ENCODE peak calls at places on chromosomes 3 and 15, in four cellular contexts. One of them, this sample, is unnamed.

GRCh38 chr3:184815046-184815930 is 3.3 kb downstream of the VPS8 start:
- DNase-seq in HCT116: no peak
- DNase-seq in adrenal gland: no peak
- DNase-seq in transverse colon: no peak
- DNase-seq in this sample: no peak

GRCh38 chr3:108462899-108463298 is 47.5 kb downstream of the MYH15 start:
- DNase-seq in HCT116: no peak
- DNase-seq in adrenal gland: no peak
- DNase-seq in transverse colon: no peak
- DNase-seq in this sample: no peak

GRCh38 chr3:50584391-50584790 is 15.1 kb downstream of the HEMK1 start:
- DNase-seq in HCT116: no peak
- DNase-seq in adrenal gland: no peak
- DNase-seq in transverse colon: no peak
- DNase-seq in this sample: no peak

GRCh38 chr3:188253123-188253793 is 99.3 kb downstream of the LPP start:
- DNase-seq in HCT116: no peak
- DNase-seq in adrenal gland: no peak
- DNase-seq in transverse colon: no peak
- DNase-seq in this sample: no peak

GRCh38 chr15:43209059-43209824 is 11.6 kb downstream of the EPB42 start:
- DNase-seq in HCT116: no peak
- DNase-seq in adrenal gland: no peak
- DNase-seq in transverse colon: no peak
- DNase-seq in this sample: no peak

GRCh38 chr3:176661432-176661964 is 535.8 kb downstream of the TBL1XR1 start:
- DNase-seq in HCT116: no peak
- DNase-seq in adrenal gland: no peak
- DNase-seq in transverse colon: no peak
- DNase-seq in this sample: no peak

GRCh38 chr15:100997442-100997841 is 78.3 kb downstream of the LRRK1 start:
- DNase-seq in HCT116: no peak
- DNase-seq in adrenal gland: no peak
- DNase-seq in transverse colon: no peak
- DNase-seq in this sample: no peak

GRCh38 chr3:175411405-175411804 is 552.3 kb downstream of the NAALADL2 start:
- DNase-seq in HCT116: no peak
- DNase-seq in adrenal gland: no peak
- DNase-seq in transverse colon: no peak
- DNase-seq in this sample: no peak

GRCh38 chr3:5304789-5305680 is 117.5 kb downstream of the EDEM1 start:
- DNase-seq in HCT116: peak; percentile 31
- DNase-seq in adrenal gland: peak; percentile 22
- DNase-seq in transverse colon: peak; percentile 55
- DNase-seq in this sample: peak; percentile 6

GRCh38 chr15:41939986-41940385 is 32.4 kb downstream of the EHD4 start:
- DNase-seq in HCT116: no peak
- DNase-seq in adrenal gland: no peak
- DNase-seq in transverse colon: no peak
- DNase-seq in this sample: no peak

GRCh38 chr3:18657858-18658820 is 233.0 kb upstream of the SATB1 start:
- DNase-seq in HCT116: no peak
- DNase-seq in adrenal gland: no peak
- DNase-seq in transverse colon: no peak
- DNase-seq in this sample: no peak

GRCh38 chr3:36494461-36495109 is 114.3 kb downstream of the STAC start:
- DNase-seq in HCT116: no peak
- DNase-seq in adrenal gland: peak; percentile 13
- DNase-seq in transverse colon: peak; percentile 7
- DNase-seq in this sample: no peak

GRCh38 chr3:85603378-85603777 is 644.6 kb downstream of the CADM2 start:
- DNase-seq in HCT116: no peak
- DNase-seq in adrenal gland: no peak
- DNase-seq in transverse colon: no peak
- DNase-seq in this sample: no peak

GRCh38 chr3:12902181-12902999 is 61.0 kb upstream of the RPL32 start:
- DNase-seq in HCT116: no peak
- DNase-seq in adrenal gland: no peak
- DNase-seq in transverse colon: no peak
- DNase-seq in this sample: no peak

GRCh38 chr15:98815207-98815606 is 166.9 kb downstream of the IGF1R start:
- DNase-seq in HCT116: no peak
- DNase-seq in adrenal gland: no peak
- DNase-seq in transverse colon: no peak
- DNase-seq in this sample: no peak

GRCh38 chr15:90291679-90292356 is 26.3 kb downstream of the NGRN start:
- DNase-seq in HCT116: peak; percentile 71
- DNase-seq in adrenal gland: peak; percentile 28
- DNase-seq in transverse colon: peak; percentile 57
- DNase-seq in this sample: no peak

GRCh38 chr3:121660356-121661171 is at the start of gene HCLS1:
- DNase-seq in HCT116: no peak
- DNase-seq in adrenal gland: peak; percentile 25
- DNase-seq in transverse colon: peak; percentile 72
- DNase-seq in this sample: peak; percentile 19

GRCh38 chr3:72095521-72095920 is 310.6 kb upstream of the PROK2 start:
- DNase-seq in HCT116: no peak
- DNase-seq in adrenal gland: no peak
- DNase-seq in transverse colon: no peak
- DNase-seq in this sample: no peak

GRCh38 chr15:61041886-61042285 is 187.2 kb downstream of the RORA start:
- DNase-seq in HCT116: no peak
- DNase-seq in adrenal gland: no peak
- DNase-seq in transverse colon: no peak
- DNase-seq in this sample: no peak

GRCh38 chr15:100597862-100598261 is 4.1 kb downstream of the LINS1 start:
- DNase-seq in HCT116: no peak
- DNase-seq in adrenal gland: no peak
- DNase-seq in transverse colon: no peak
- DNase-seq in this sample: no peak

GRCh38 chr15:99181544-99181943 is 67.8 kb downstream of the TTC23 start:
- DNase-seq in HCT116: no peak
- DNase-seq in adrenal gland: peak; percentile 34
- DNase-seq in transverse colon: no peak
- DNase-seq in this sample: peak; percentile 17

GRCh38 chr3:195080571-195081141 is 190.3 kb downstream of the XXYLT1 start:
- DNase-seq in HCT116: no peak
- DNase-seq in adrenal gland: no peak
- DNase-seq in transverse colon: no peak
- DNase-seq in this sample: no peak

GRCh38 chr3:156535162-156535627 is 19.7 kb downstream of the SSR3 start:
- DNase-seq in HCT116: peak; percentile 56
- DNase-seq in adrenal gland: peak; percentile 94
- DNase-seq in transverse colon: peak; percentile 51
- DNase-seq in this sample: peak; percentile 35

GRCh38 chr15:73872370-73872769 is 994 bp upstream of the TBC1D21 start:
- DNase-seq in HCT116: no peak
- DNase-seq in adrenal gland: no peak
- DNase-seq in transverse colon: no peak
- DNase-seq in this sample: no peak

GRCh38 chr3:43286886-43287301 is 554 bp downstream of the SNRK start:
- DNase-seq in HCT116: no peak
- DNase-seq in adrenal gland: peak; percentile 13
- DNase-seq in transverse colon: peak; percentile 34
- DNase-seq in this sample: no peak

DNA sequence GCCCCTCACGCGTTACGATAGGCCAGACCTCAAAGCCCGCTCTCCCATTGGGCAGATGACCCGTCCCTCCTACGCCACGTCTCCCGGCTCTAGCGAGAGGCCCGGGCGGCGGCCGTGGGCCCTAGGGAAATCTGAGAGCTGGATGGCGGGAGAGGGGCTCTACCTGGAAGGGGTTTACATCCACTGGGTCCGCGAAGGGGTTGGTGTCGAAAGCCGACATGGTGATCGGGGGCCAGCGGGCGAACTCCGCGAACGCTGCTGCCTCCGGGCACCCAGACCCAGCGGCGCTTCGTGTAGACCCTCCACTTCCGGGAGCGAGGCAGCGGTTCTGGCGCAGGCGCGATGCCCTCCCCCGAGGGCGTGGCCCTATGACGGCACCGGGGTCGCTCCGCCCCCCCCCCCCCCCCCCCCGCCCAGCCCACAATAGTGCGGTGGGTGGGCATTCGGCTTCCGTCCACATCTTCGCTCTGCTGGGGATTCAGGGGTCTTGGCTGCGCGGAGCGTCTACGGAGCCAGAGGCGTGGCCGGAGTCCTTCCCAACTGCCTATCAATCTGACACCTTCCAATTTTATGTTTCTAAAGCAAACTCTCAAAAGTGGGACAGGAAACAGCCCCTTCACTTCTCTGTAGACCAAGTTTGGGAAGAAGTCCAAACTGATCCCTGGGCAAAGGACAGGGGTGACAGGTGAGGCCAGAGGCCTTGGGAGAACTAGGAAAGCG is at the start of gene SCAMP2:
- DNase-seq in HCT116: peak; percentile 91
- DNase-seq in adrenal gland: peak; percentile 96
- DNase-seq in transverse colon: peak; percentile 95
- DNase-seq in this sample: peak; percentile 85
- H3K27ac ChIP-seq in HCT116: peak within 1 kb of the TSS; percentile 71
- H3K27ac ChIP-seq in adrenal gland: peak within 1 kb of the TSS; percentile 88
- H3K27ac ChIP-seq in transverse colon: peak within 1 kb of the TSS; percentile 91
- H3K27ac ChIP-seq in this sample: peak within 1 kb of the TSS; percentile 91

GRCh38 chr3:196617256-196617655 is 22.2 kb upstream of the NRROS start:
- DNase-seq in HCT116: no peak
- DNase-seq in adrenal gland: no peak
- DNase-seq in transverse colon: no peak
- DNase-seq in this sample: no peak

GRCh38 chr3:196609343-196609775 is 30.1 kb upstream of the NRROS start:
- DNase-seq in HCT116: peak; percentile 78
- DNase-seq in adrenal gland: peak; percentile 88
- DNase-seq in transverse colon: peak; percentile 95
- DNase-seq in this sample: peak; percentile 92

GRCh38 chr3:196608693-196609092 is 30.8 kb upstream of the NRROS start:
- DNase-seq in HCT116: no peak
- DNase-seq in adrenal gland: no peak
- DNase-seq in transverse colon: no peak
- DNase-seq in this sample: no peak

GRCh38 chr3:196609815-196610515 is 29.5 kb upstream of the NRROS start:
- DNase-seq in HCT116: no peak
- DNase-seq in adrenal gland: no peak
- DNase-seq in transverse colon: no peak
- DNase-seq in this sample: no peak

GRCh38 chr3:196611761-196612483 is 27.6 kb upstream of the NRROS start:
- DNase-seq in HCT116: no peak
- DNase-seq in adrenal gland: no peak
- DNase-seq in transverse colon: no peak
- DNase-seq in this sample: no peak
- TF ChIP-seq POLR2A in HCT116: no peak
- TF ChIP-seq POLR2A in adrenal gland: no peak
- TF ChIP-seq POLR2A in transverse colon: no peak
- TF ChIP-seq POLR2A in this sample: no peak

GRCh38 chr15:39828374-39828931 is 45.8 kb upstream of the FSIP1 start:
- DNase-seq in HCT116: no peak
- DNase-seq in adrenal gland: peak; percentile 14
- DNase-seq in transverse colon: peak; percentile 40
- DNase-seq in this sample: no peak
- H3K27ac ChIP-seq in HCT116: no peak overlapping the region
- H3K27ac ChIP-seq in adrenal gland: no peak overlapping the region
- H3K27ac ChIP-seq in transverse colon: peak overlapping the region; percentile 34
- H3K27ac ChIP-seq in this sample: no peak overlapping the region

DNA sequence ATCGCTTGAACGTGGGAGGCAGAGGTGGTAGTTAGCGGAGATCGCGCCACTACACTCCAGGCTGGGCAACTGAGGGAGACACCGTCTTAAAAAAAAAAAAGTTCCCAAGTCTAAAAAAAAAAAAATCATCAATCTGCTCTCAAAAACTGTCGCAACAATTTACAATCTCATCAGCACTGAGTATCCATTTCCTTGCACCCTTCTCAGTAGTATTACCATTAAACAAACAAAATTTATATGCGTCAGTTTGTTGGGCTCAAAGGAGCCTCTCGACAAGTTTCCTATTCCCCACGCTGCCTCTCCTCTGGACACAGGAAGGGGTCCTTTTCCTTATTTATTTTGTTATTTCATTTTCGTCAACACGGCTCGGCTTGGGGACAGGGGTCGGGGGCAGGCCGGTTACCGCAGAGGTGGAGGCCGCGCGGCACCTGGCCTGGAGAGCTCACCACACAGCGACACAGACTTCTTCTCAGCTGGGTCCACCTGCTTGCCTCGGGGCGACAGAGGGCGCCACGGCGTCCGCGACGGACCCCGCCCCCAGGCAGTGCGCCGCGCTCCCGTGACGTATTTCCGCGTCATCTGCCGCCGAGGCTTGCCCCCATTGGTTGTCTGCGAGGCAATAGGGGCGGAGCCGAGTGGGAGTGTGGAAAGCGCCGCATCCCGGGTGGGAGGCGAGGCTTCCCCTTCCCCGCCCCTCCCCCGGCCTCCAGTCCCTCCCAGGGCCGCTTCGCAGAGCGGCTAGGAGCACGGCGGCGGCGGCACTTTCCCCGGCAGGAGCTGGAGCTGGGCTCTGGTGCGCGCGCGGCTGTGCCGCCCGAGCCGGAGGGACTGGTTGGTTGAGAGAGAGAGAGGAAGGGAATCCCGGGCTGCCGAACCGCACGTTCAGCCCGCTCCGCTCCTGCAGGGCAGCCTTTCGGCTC is at the start of gene MAP2K1:
- DNase-seq in HCT116: peak; percentile 90
- DNase-seq in adrenal gland: peak; percentile 99
- DNase-seq in transverse colon: peak; percentile 99
- DNase-seq in this sample: peak; percentile 94
- TF ChIP-seq POLR2A in HCT116: peak; percentile 52
- TF ChIP-seq POLR2A in adrenal gland: peak; percentile 29
- TF ChIP-seq POLR2A in transverse colon: peak; percentile 81
- TF ChIP-seq POLR2A in this sample: no peak

GRCh38 chr3:162601101-162601670 is 1104.6 kb downstream of the OTOL1 start:
- DNase-seq in HCT116: no peak
- DNase-seq in adrenal gland: no peak
- DNase-seq in transverse colon: no peak
- DNase-seq in this sample: no peak

GRCh38 chr3:162602619-162603018 is 1106.0 kb downstream of the OTOL1 start:
- DNase-seq in HCT116: no peak
- DNase-seq in adrenal gland: no peak
- DNase-seq in transverse colon: no peak
- DNase-seq in this sample: no peak

DNA sequence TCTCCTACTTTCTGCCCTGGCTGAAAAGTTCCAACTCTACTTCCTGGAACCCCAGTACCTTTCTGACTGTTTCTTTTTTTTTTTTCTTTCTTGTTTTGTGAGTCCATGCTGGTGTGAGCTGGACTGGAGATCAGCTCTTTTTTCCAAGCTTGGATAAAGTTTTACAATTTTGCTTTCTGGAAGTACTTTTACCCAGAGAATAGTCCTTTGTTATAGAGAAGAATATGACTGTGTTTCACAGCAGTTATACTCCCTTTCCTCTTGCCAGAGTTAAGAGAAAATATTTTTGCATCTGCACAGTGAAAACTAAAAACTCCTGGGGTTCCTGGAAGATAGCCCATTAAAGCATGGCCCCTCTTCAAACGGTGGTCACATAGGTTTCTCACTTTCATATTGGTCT is 1100.6 kb downstream of the OTOL1 start:
- DNase-seq in HCT116: no peak
- DNase-seq in adrenal gland: no peak
- DNase-seq in transverse colon: no peak
- DNase-seq in this sample: no peak
- H3K27ac ChIP-seq in HCT116: no peak overlapping the region
- H3K27ac ChIP-seq in adrenal gland: no peak overlapping the region
- H3K27ac ChIP-seq in transverse colon: no peak overlapping the region
- H3K27ac ChIP-seq in this sample: no peak overlapping the region

This sample was measured in tibial nerve.